ENCODE peak calls at places on chromosomes 1 and 21, in six cellular contexts. V is skeletal muscle cell; O is IMR-90; L is NB4; N is CD4-positive, CD25-positive, alpha-beta regulatory T cell; J is fibroblast of the aortic adventitia. H is an unnamed sample.

GRCh38 chr1:209542585-209542984 is 40.9 kb upstream of the CAMK1G start:
- DNase-seq in L (peak; percentile 26), V (no peak), J (no peak), O (no peak), N (no peak), H (peak; percentile 87)

GRCh38 chr1:58809327-58810040 is 25.6 kb upstream of the JUN start:
- DNase-seq in L (peak; percentile 84), O (peak; percentile 73), N (no peak), J (peak; percentile 57), V (peak; percentile 76), H (no peak)

GRCh38 chr1:19621274-19621950 is 22.7 kb upstream of the NBL1 start:
- DNase-seq in V (no peak), L (no peak), N (no peak), J (peak; percentile 86), O (no peak), H (no peak)

GRCh38 chr1:143718021-143718420 is 253.8 kb downstream of the FAM72C start:
- DNase-seq in O (no peak), L (no peak), V (no peak), N (no peak), J (no peak), H (no peak)

GRCh38 chr1:173249349-173249748 is 42.2 kb upstream of the TNFSF4 start:
- DNase-seq in N (no peak), J (peak; percentile 51), O (no peak), L (no peak), V (peak; percentile 43), H (no peak)

GRCh38 chr1:197615693-197616011 is 159.6 kb downstream of the DENND1B start:
- DNase-seq in N (no peak), J (no peak), L (no peak), O (no peak), V (no peak), H (no peak)

GRCh38 chr21:46229133-46229922 is 754 bp upstream of the LSS start:
- DNase-seq in O (no peak), N (no peak), L (no peak), J (no peak), V (no peak), H (no peak)

GRCh38 chr21:33608559-33608958 is 20.1 kb upstream of the DONSON start:
- DNase-seq in J (peak; percentile 61), N (no peak), L (no peak), O (peak; percentile 65), V (no peak), H (no peak)

GRCh38 chr1:224235819-224236493 is 52.9 kb downstream of the DEGS1 start:
- DNase-seq in N (no peak), L (no peak), J (no peak), V (no peak), O (no peak), H (no peak)

GRCh38 chr1:44835738-44836675 is 7.0 kb downstream of the PTCH2 start:
- DNase-seq in O (peak; percentile 84), L (peak; percentile 82), N (peak; percentile 91), J (peak; percentile 93), V (peak; percentile 27), H (no peak)

GRCh38 chr1:71587961-71588360 is 507.1 kb upstream of the ZRANB2 start:
- DNase-seq in O (peak; percentile 47), J (peak; percentile 69), V (peak; percentile 25), L (peak; percentile 40), N (no peak), H (no peak)

GRCh38 chr1:3668585-3669300 is 16.4 kb downstream of the TP73 start:
- DNase-seq in L (peak; percentile 80), N (no peak), J (no peak), O (no peak), V (no peak), H (no peak)

GRCh38 chr1:83919872-83920271 is 79.1 kb downstream of the TTLL7 start:
- DNase-seq in N (no peak), V (no peak), J (no peak), L (no peak), O (no peak), H (no peak)

GRCh38 chr1:65357291-65357960 is 48.1 kb downstream of the DNAJC6 start:
- DNase-seq in L (no peak), J (no peak), V (no peak), N (no peak), O (no peak), H (no peak)

GRCh38 chr1:172144445-172145060 is 275.9 kb upstream of the C1orf105 start:
- DNase-seq in J (peak; percentile 99), N (no peak), L (no peak), O (peak; percentile 98), V (peak; percentile 99), H (no peak)

GRCh38 chr1:244242446-244242845 is 191.4 kb downstream of the ZBTB18 start:
- DNase-seq in N (peak; percentile 57), V (no peak), J (peak; percentile 2), L (no peak), O (no peak), H (no peak)

GRCh38 chr1:43541721-43542401 is 11.2 kb downstream of the PTPRF start:
- DNase-seq in L (no peak), J (peak; percentile 67), N (no peak), V (no peak), O (no peak), H (no peak)

GRCh38 chr1:24526940-24527542 is 24.4 kb downstream of the RCAN3 start:
- DNase-seq in N (peak; percentile 68), O (peak; percentile 20), L (peak; percentile 43), J (peak; percentile 21), V (no peak), H (no peak)

GRCh38 chr1:162710349-162710748 is 78.1 kb downstream of the DDR2 start:
- DNase-seq in O (peak; percentile 59), J (peak; percentile 60), V (no peak), N (no peak), L (no peak), H (no peak)

GRCh38 chr1:184691719-184692324 is 62.8 kb downstream of the EDEM3 start:
- DNase-seq in O (peak; percentile 68), N (peak; percentile 18), L (peak; percentile 36), J (peak; percentile 76), V (no peak), H (peak; percentile 26)

GRCh38 chr1:154791292-154792278 is 78.5 kb downstream of the KCNN3 start:
- DNase-seq in J (peak; percentile 53), O (peak; percentile 21), L (peak; percentile 43), V (no peak), N (peak; percentile 82), H (no peak)

GRCh38 chr21:45278156-45278911 is 9.4 kb downstream of the POFUT2 start:
- DNase-seq in O (no peak), L (no peak), N (no peak), J (no peak), V (no peak), H (no peak)

GRCh38 chr1:162217674-162218073 is 148.2 kb downstream of the NOS1AP start:
- DNase-seq in L (no peak), N (no peak), O (no peak), J (no peak), V (no peak), H (no peak)

GRCh38 chr1:54565113-54565501 is 17.1 kb downstream of the ACOT11 start:
- DNase-seq in N (no peak), L (no peak), J (no peak), V (no peak), O (no peak), H (no peak)

GRCh38 chr1:230140221-230141001 is 73.4 kb downstream of the GALNT2 start:
- DNase-seq in O (peak; percentile 90), N (no peak), V (no peak), J (no peak), L (no peak), H (no peak)

GRCh38 chr1:192763243-192763642 is 45.6 kb upstream of the RGS2 start:
- DNase-seq in O (peak; percentile 58), J (peak; percentile 56), N (no peak), L (no peak), V (no peak), H (no peak)

GRCh38 chr1:243496173-243496553 is 240.3 kb downstream of the SDCCAG8 start:
- DNase-seq in L (no peak), V (no peak), O (no peak), J (no peak), N (no peak), H (no peak)

GRCh38 chr21:17793271-17793670 is 25.9 kb downstream of the C21orf91 start:
- DNase-seq in V (no peak), O (no peak), L (no peak), N (no peak), J (no peak), H (no peak)
- H3K4me3 ChIP-seq in V (no peak overlapping the region), O (no peak overlapping the region), L (no peak overlapping the region), N (peak overlapping the region; percentile 83), J (no peak overlapping the region), H (no peak overlapping the region)

DNA sequence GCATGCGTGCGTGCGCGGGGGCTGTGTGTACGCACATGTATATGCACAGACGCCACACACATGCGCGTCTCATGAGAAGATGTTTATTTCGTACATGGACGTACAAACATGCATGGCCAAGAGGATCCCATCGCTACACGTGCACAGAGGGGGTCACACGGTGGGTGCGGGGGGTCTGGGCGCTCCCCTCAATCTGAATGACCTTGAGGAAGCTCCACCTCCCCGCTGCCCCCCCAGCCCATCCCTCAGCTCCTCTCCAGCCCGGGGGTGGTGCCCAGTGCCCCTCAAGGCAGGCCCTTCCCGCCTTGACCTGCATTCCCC is 1.5 kb downstream of the TMEM240 start:
- DNase-seq in V (no peak), N (no peak), L (no peak), J (no peak), O (no peak), H (no peak)
- H3K4me3 ChIP-seq in V (peak overlapping the region; percentile 56), N (no peak overlapping the region), L (no peak overlapping the region), J (peak overlapping the region; percentile 73), O (peak overlapping the region; percentile 99), H (no peak overlapping the region)

GRCh38 chr1:181021155-181021554 is 1.5 kb downstream of the STX6 start:
- DNase-seq in L (no peak), O (no peak), V (no peak), J (no peak), N (no peak), H (no peak)
- H3K4me3 ChIP-seq in L (peak overlapping the region; percentile 94), O (peak overlapping the region; percentile 93), V (peak overlapping the region; percentile 95), J (peak overlapping the region; percentile 96), N (peak overlapping the region; percentile 80), H (peak overlapping the region; percentile 98)

GRCh38 chr1:160429125-160429551 is 28.8 kb downstream of the VANGL2 start:
- DNase-seq in L (no peak), N (no peak), V (no peak), J (no peak), O (no peak), H (no peak)

GRCh38 chr1:160428655-160429054 is 28.3 kb downstream of the VANGL2 start:
- DNase-seq in L (peak; percentile 68), O (peak; percentile 47), J (peak; percentile 56), V (peak; percentile 4), N (peak; percentile 64), H (no peak)

GRCh38 chr1:160431571-160431970 is 31.2 kb downstream of the VANGL2 start:
- DNase-seq in O (no peak), V (no peak), N (no peak), L (no peak), J (no peak), H (no peak)

GRCh38 chr1:160428053-160428452 is 27.7 kb downstream of the VANGL2 start:
- DNase-seq in J (no peak), L (no peak), O (no peak), N (no peak), V (no peak), H (no peak)

GRCh38 chr1:160429702-160430535 is 29.6 kb downstream of the VANGL2 start:
- DNase-seq in O (no peak), L (no peak), J (no peak), N (peak; percentile 76), V (no peak), H (no peak)
- H3K4me3 ChIP-seq in O (no peak overlapping the region), L (no peak overlapping the region), J (no peak overlapping the region), N (peak overlapping the region; percentile 61), V (no peak overlapping the region), H (no peak overlapping the region)

H was measured in epithelial cell of proximal tubule.